ENCODE peak calls at places on chromosomes 4 and X, in seven cellular contexts. X is tibial artery; E is PC-9; W is RWPE1; R is hepatocyte; U is neural progenitor cell; M is CD4-positive, alpha-beta T cell. T is an unnamed sample.

GRCh38 chr4:26197018-26197779 is 123.6 kb upstream of the RBPJ start:
- DNase-seq in M (peak; percentile 69), X (no peak), U (no peak), W (peak; percentile 93), E (peak; percentile 79), R (no peak), T (peak; percentile 99)

GRCh38 chrX:143683486-143683885 is 37.1 kb downstream of the SPANXN2 start:
- DNase-seq in M (no peak), W (no peak), E (no peak), R (no peak), U (peak; percentile 1), X (no peak), T (no peak)

GRCh38 chr4:184343400-184344177 is 125.9 kb upstream of the ENPP6 start:
- DNase-seq in M (peak; percentile 33), X (peak; percentile 84), E (peak; percentile 63), U (peak; percentile 87), W (peak; percentile 65), R (peak; percentile 84), T (peak; percentile 76)

GRCh38 chr4:181693517-181693916 is 549.7 kb upstream of the TENM3 start:
- DNase-seq in W (no peak), R (no peak), M (no peak), X (no peak), U (no peak), E (no peak), T (no peak)

GRCh38 chr4:71648448-71648847 is 135.4 kb downstream of the GC start:
- DNase-seq in U (no peak), M (no peak), X (no peak), R (no peak), E (peak; percentile 35), W (peak; percentile 26), T (no peak)

GRCh38 chr4:3253808-3254207 is 4.8 kb downstream of the MSANTD1 start:
- DNase-seq in M (no peak), W (no peak), E (no peak), R (no peak), X (peak; percentile 53), U (no peak), T (no peak)

GRCh38 chrX:110671068-110671803 is 124.4 kb downstream of the CHRDL1 start:
- DNase-seq in W (no peak), X (no peak), M (no peak), E (no peak), R (no peak), U (no peak), T (peak; percentile 56)

GRCh38 chr4:7507381-7507780 is 72.7 kb upstream of the PSAPL1 start:
- DNase-seq in X (no peak), M (no peak), R (no peak), E (no peak), W (no peak), U (no peak), T (no peak)

GRCh38 chr4:56323386-56323785 is 63.9 kb downstream of the AASDH start:
- DNase-seq in U (no peak), R (no peak), E (no peak), W (no peak), M (no peak), X (no peak), T (no peak)

GRCh38 chrX:12770440-12770839 is 20.8 kb upstream of the PRPS2 start:
- DNase-seq in W (peak; percentile 4), R (peak; percentile 35), M (no peak), E (no peak), X (no peak), U (peak; percentile 24), T (peak; percentile 42)

GRCh38 chr4:76620723-76621463 is 185.9 kb downstream of the SHROOM3 start:
- DNase-seq in M (no peak), E (no peak), U (no peak), X (no peak), R (peak; percentile 24), W (no peak), T (no peak)

GRCh38 chrX:37666516-37666915 is 19.1 kb upstream of the XK start:
- DNase-seq in M (no peak), R (no peak), U (no peak), W (no peak), E (no peak), X (no peak), T (peak; percentile 14)

GRCh38 chrX:108105473-108105872 is 13.9 kb downstream of the ATG4A start:
- DNase-seq in R (no peak), E (no peak), U (no peak), W (no peak), M (no peak), X (no peak), T (no peak)

GRCh38 chr4:78669453-78669852 is 106.7 kb upstream of the BMP2K start:
- DNase-seq in E (no peak), M (no peak), X (no peak), U (no peak), R (no peak), W (no peak), T (no peak)

GRCh38 chr4:3177905-3178304 is 71.1 kb upstream of the MSANTD1 start:
- DNase-seq in U (no peak), E (no peak), M (no peak), W (no peak), R (no peak), X (no peak), T (no peak)

GRCh38 chr4:128803783-128804182 is 5.7 kb upstream of the JADE1 start:
- DNase-seq in M (peak; percentile 25), E (no peak), W (no peak), U (no peak), X (no peak), R (no peak), T (no peak)

GRCh38 chrX:108772549-108772948 is 36.2 kb upstream of the IRS4 start:
- DNase-seq in W (no peak), U (no peak), M (no peak), X (no peak), R (no peak), E (no peak), T (no peak)

GRCh38 chr4:67549123-67549522 is 3.8 kb upstream of the CENPC start:
- DNase-seq in R (no peak), M (no peak), E (no peak), X (no peak), W (peak; percentile 15), U (no peak), T (peak; percentile 48)

GRCh38 chr4:184306949-184307348 is 89.3 kb upstream of the ENPP6 start:
- DNase-seq in M (no peak), R (no peak), W (no peak), X (no peak), U (no peak), E (no peak), T (no peak)

GRCh38 chr4:170423137-170423536 is 333.4 kb upstream of the AADAT start:
- DNase-seq in X (no peak), U (no peak), W (peak; percentile 1), R (no peak), E (no peak), M (no peak), T (peak; percentile 47)

GRCh38 chr4:92988301-92988700 is 684.5 kb downstream of the GRID2 start:
- DNase-seq in X (no peak), W (no peak), M (no peak), E (no peak), U (no peak), R (no peak), T (no peak)

GRCh38 chr4:86498560-86499166 is 95.5 kb upstream of the PTPN13 start:
- DNase-seq in W (peak; percentile 51), M (no peak), E (no peak), R (peak; percentile 78), U (peak; percentile 75), X (no peak), T (peak; percentile 67)

GRCh38 chr4:52144303-52144849 is 93.3 kb downstream of the SPATA18 start:
- DNase-seq in X (no peak), R (no peak), E (no peak), W (no peak), M (no peak), U (no peak), T (no peak)

GRCh38 chr4:141352328-141352727 is 131.6 kb downstream of the ZNF330 start:
- DNase-seq in X (no peak), U (no peak), E (no peak), W (no peak), M (no peak), R (no peak), T (no peak)

GRCh38 chr4:108193891-108194672 is 25.4 kb upstream of the LEF1 start:
- DNase-seq in W (no peak), R (no peak), X (no peak), E (no peak), M (no peak), U (peak; percentile 76), T (peak; percentile 13)

GRCh38 chr4:90069151-90069550 is 58.0 kb upstream of the CCSER1 start:
- DNase-seq in E (no peak), W (peak; percentile 9), X (no peak), U (no peak), M (no peak), R (no peak), T (peak; percentile 28)

GRCh38 chrX:20071511-20072079 is 45.1 kb downstream of the MAP7D2 start:
- DNase-seq in X (no peak), U (no peak), R (no peak), W (no peak), M (no peak), E (no peak), T (no peak)

GRCh38 chr4:183142566-183143545 is 43.8 kb downstream of the WWC2 start:
- DNase-seq in U (no peak), X (peak; percentile 67), R (peak; percentile 47), M (no peak), E (peak; percentile 56), W (peak; percentile 81), T (peak; percentile 95)

GRCh38 chr4:52911684-52912294 is 49.7 kb downstream of the RASL11B start:
- DNase-seq in U (peak; percentile 88), W (peak; percentile 48), E (peak; percentile 71), X (peak; percentile 75), M (peak; percentile 57), R (peak; percentile 82), T (peak; percentile 82)

GRCh38 chr4:177380730-177381287 is 61.4 kb downstream of the AGA start:
- DNase-seq in M (no peak), R (peak; percentile 48), U (peak; percentile 59), W (no peak), X (no peak), E (no peak), T (peak; percentile 21)
- TF ChIP-seq CTCF in M (no peak), R (peak; percentile 42), U (peak; percentile 61), W (no peak), X (no peak), E (no peak), T (no peak)

GRCh38 chr4:168888715-168889215 is 121.3 kb downstream of the CBR4 start:
- DNase-seq in E (no peak), W (no peak), R (no peak), M (no peak), X (no peak), U (no peak), T (no peak)
- TF ChIP-seq CTCF in E (no peak), W (no peak), R (no peak), M (no peak), X (no peak), U (no peak), T (no peak)

GRCh38 chrX:19912-20571 is 261.1 kb upstream of the PLCXD1 start:
- DNase-seq in X (no peak), U (peak; percentile 36), M (no peak), R (peak; percentile 26), W (no peak), E (peak; percentile 20), T (no peak)
- TF ChIP-seq CTCF in X (no peak), U (peak; percentile 12), M (no peak), R (no peak), W (peak; percentile 13), E (no peak), T (no peak)

DNA sequence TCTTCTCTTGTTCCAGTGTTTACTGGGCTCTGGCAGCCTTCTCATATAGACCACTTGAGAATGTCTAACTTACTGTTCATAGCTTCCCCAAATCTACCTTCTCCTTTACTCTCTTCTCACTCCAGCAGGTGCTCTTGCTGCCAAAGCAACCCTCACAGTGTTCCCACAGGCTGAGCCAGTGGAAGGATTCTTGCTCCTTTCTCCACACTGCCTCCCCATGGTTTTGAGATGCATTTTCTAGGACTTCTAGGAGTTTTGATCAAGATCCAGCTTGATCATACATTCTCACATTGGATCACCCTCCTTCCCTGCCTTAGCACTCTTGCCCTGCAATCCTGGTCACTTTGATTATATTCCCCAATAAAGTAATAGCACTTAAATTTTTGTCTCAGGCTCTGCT is 230.8 kb downstream of the TMEM47 start:
- DNase-seq in W (no peak), X (no peak), E (no peak), M (no peak), R (no peak), U (peak; percentile 42), T (peak; percentile 14)
- TF ChIP-seq CTCF in W (no peak), X (no peak), E (peak; percentile 19), M (no peak), R (no peak), U (peak; percentile 55), T (no peak)